ENCODE peak calls at places on chromosomes 3 and 15, in eight cellular contexts. V is lower lobe of right lung; T is psoas muscle; C is CD8-positive, alpha-beta T cell; P is GM06990; G is cardiac fibroblast; I is AG20443; F is T-helper 2 cell. B is an unnamed sample.

GRCh38 chr3:40337136-40338108 is 27.9 kb downstream of the EIF1B start:
- DNase-seq in F (peak; percentile 66), I (no peak), P (peak; percentile 40), V (no peak), C (no peak), T (no peak), G (no peak), B (peak; percentile 62)

GRCh38 chr3:126058666-126059065 is 25.3 kb downstream of the SLC41A3 start:
- DNase-seq in T (no peak), F (no peak), I (no peak), C (no peak), V (no peak), P (no peak), G (no peak), B (no peak)

GRCh38 chr15:91897585-91898372 is 44.3 kb downstream of the SLCO3A1 start:
- DNase-seq in I (no peak), P (no peak), V (no peak), F (no peak), G (no peak), C (no peak), T (peak; percentile 57), B (no peak)

GRCh38 chr15:48001393-48002059 is 119.3 kb upstream of the SLC24A5 start:
- DNase-seq in V (no peak), F (no peak), I (no peak), P (peak; percentile 16), G (no peak), T (no peak), C (no peak), B (peak; percentile 72)

GRCh38 chr3:188489639-188490405 is 335.9 kb downstream of the LPP start:
- DNase-seq in I (peak; percentile 46), P (peak; percentile 1), G (no peak), V (no peak), C (no peak), T (no peak), F (no peak), B (peak; percentile 13)

GRCh38 chr3:60792287-60792852 is 458.9 kb downstream of the FHIT start:
- DNase-seq in G (no peak), T (no peak), P (no peak), F (no peak), V (no peak), I (no peak), C (no peak), B (no peak)

GRCh38 chr3:50536471-50537180 is 30.9 kb downstream of the C3orf18 start:
- DNase-seq in T (no peak), V (no peak), C (no peak), I (no peak), G (no peak), P (no peak), F (peak; percentile 18), B (no peak)

GRCh38 chr15:84598250-84598649 is 2.6 kb upstream of the ZSCAN2 start:
- DNase-seq in V (no peak), G (no peak), T (no peak), F (peak; percentile 91), P (peak; percentile 40), I (no peak), C (peak; percentile 46), B (peak; percentile 80)

GRCh38 chr15:95987886-95988573 is 342.5 kb upstream of the NR2F2 start:
- DNase-seq in I (no peak), C (no peak), T (no peak), G (no peak), P (no peak), F (no peak), V (no peak), B (no peak)

B was measured in GM12865.